ENCODE peak calls at places on chromosomes 7 and 10, in ten cellular contexts. T is HL-60, R is stomach, H is psoas muscle, K is esophagus squamous epithelium, I is testis, C is HCT116, U is thoracic aorta, J is A549, M is RWPE1. O is an unnamed sample.

GRCh38 chr10:69051303-69051702 is 36.6 kb upstream of the SRGN start:
- DNase-seq in H (peak), K (no peak), M (no peak), U (no peak), C (no peak), R (no peak), J (no peak), I (peak), T (peak), O (peak)

GRCh38 chr7:1644341-1645070 is 25.6 kb upstream of the ELFN1 start:
- DNase-seq in I (no peak), R (no peak), C (no peak), J (no peak), M (no peak), U (no peak), K (no peak), T (no peak), H (no peak), O (no peak)

GRCh38 chr10:7003821-7004220 is 407.0 kb downstream of the SFMBT2 start:
- DNase-seq in J (no peak), U (no peak), R (no peak), C (no peak), K (no peak), H (no peak), M (no peak), I (no peak), T (no peak), O (no peak)

GRCh38 chr7:69365588-69366241 is 232.6 kb upstream of the AUTS2 start:
- DNase-seq in K (no peak), H (no peak), C (no peak), T (no peak), J (peak), I (no peak), U (no peak), R (no peak), M (no peak), O (no peak)

GRCh38 chr10:48604408-48605263 is at the start of gene ARHGAP22:
- DNase-seq in C (no peak), U (peak), K (no peak), I (peak), J (peak), T (no peak), M (peak), H (peak), R (no peak), O (peak)

GRCh38 chr10:7409732-7410168 is 1.1 kb downstream of the SFMBT2 start:
- DNase-seq in H (no peak), M (peak), C (no peak), J (peak), R (no peak), T (no peak), I (peak), U (no peak), K (no peak), O (no peak)

GRCh38 chr10:4407783-4408182 is 418.2 kb upstream of the AKR1E2 start:
- DNase-seq in H (no peak), R (no peak), J (peak), I (no peak), T (peak), U (no peak), C (peak), K (no peak), M (peak), O (no peak)

GRCh38 chr10:11435621-11436020 is 175.8 kb downstream of the USP6NL start:
- DNase-seq in K (no peak), M (no peak), H (no peak), R (no peak), C (no peak), J (no peak), T (no peak), I (no peak), U (no peak), O (no peak)

GRCh38 chr10:76205361-76205760 is 773.9 kb downstream of the LRMDA start:
- DNase-seq in T (no peak), J (no peak), U (no peak), M (no peak), C (no peak), R (no peak), I (no peak), K (no peak), H (no peak), O (no peak)

GRCh38 chr10:89503633-89504345 is 31.6 kb downstream of the SLC16A12 start:
- DNase-seq in I (no peak), C (no peak), K (no peak), R (no peak), M (no peak), T (peak), H (no peak), J (no peak), U (no peak), O (no peak)

GRCh38 chr10:16893664-16894063 is 76.4 kb upstream of the RSU1 start:
- DNase-seq in C (no peak), I (no peak), J (peak), M (no peak), K (no peak), H (no peak), R (no peak), U (no peak), T (no peak), O (no peak)

GRCh38 chr10:89837173-89838001 is 136.0 kb downstream of the KIF20B start:
- DNase-seq in T (no peak), J (no peak), H (no peak), U (no peak), M (no peak), I (peak), R (peak), C (no peak), K (no peak), O (no peak)

GRCh38 chr7:80294321-80294720 is 159.7 kb downstream of the GNAI1 start:
- DNase-seq in J (no peak), C (no peak), T (no peak), M (no peak), I (no peak), U (no peak), K (no peak), H (no peak), R (no peak), O (peak)

GRCh38 chr7:27213904-27214586 is 14.2 kb upstream of the HOXA13 start:
- DNase-seq in H (no peak), M (no peak), K (no peak), T (no peak), J (no peak), R (no peak), U (no peak), I (no peak), C (no peak), O (no peak)

GRCh38 chr10:15472431-15473400 is 101.6 kb upstream of the FAM171A1 start:
- DNase-seq in M (no peak), H (no peak), U (no peak), T (no peak), C (no peak), J (no peak), R (no peak), I (no peak), K (no peak), O (peak)

GRCh38 chr7:103524042-103524907 is 78.3 kb upstream of the SLC26A5 start:
- DNase-seq in J (peak), R (no peak), U (no peak), H (no peak), T (no peak), M (peak), K (no peak), C (peak), I (no peak), O (peak)

GRCh38 chr10:44030132-44030531 is 354.8 kb downstream of the CXCL12 start:
- DNase-seq in I (no peak), U (no peak), H (no peak), T (peak), K (no peak), J (no peak), C (no peak), M (no peak), R (no peak), O (no peak)

GRCh38 chr10:82162549-82163210 is 287.7 kb downstream of the NRG3 start:
- DNase-seq in I (no peak), H (no peak), T (no peak), M (no peak), J (no peak), R (no peak), K (no peak), U (no peak), C (no peak), O (no peak)

GRCh38 chr10:79081353-79082034 is 12.7 kb downstream of the ZMIZ1 start:
- DNase-seq in U (no peak), J (no peak), M (no peak), R (no peak), T (peak), K (no peak), I (no peak), C (no peak), H (peak), O (peak)

GRCh38 chr10:34171957-34172527 is 643.1 kb downstream of the PARD3 start:
- DNase-seq in R (no peak), U (no peak), T (no peak), M (no peak), K (no peak), J (no peak), C (no peak), H (no peak), I (no peak), O (no peak)

GRCh38 chr10:114257488-114257887 is 18.4 kb downstream of the VWA2 start:
- DNase-seq in M (no peak), H (no peak), T (no peak), J (no peak), K (no peak), U (no peak), R (no peak), I (no peak), C (no peak), O (no peak)

GRCh38 chr10:89563861-89564478 is 28.6 kb upstream of the SLC16A12 start:
- DNase-seq in I (no peak), M (peak), K (no peak), H (no peak), J (peak), R (no peak), T (peak), U (no peak), C (peak), O (peak)

GRCh38 chr10:12279281-12279680 is 70.1 kb upstream of the CAMK1D start:
- DNase-seq in T (no peak), U (no peak), K (no peak), R (no peak), M (no peak), C (no peak), I (no peak), J (no peak), H (no peak), O (peak)

GRCh38 chr7:27346531-27347260 is 104.1 kb downstream of the EVX1 start:
- DNase-seq in H (peak), U (no peak), K (no peak), R (peak), J (peak), I (peak), C (peak), M (peak), T (no peak), O (peak)

GRCh38 chr10:21336476-21337170 is 188.9 kb downstream of the SKIDA1 start:
- DNase-seq in T (no peak), H (peak), K (no peak), M (peak), I (peak), U (peak), R (no peak), J (peak), C (peak), O (peak)

GRCh38 chr7:76149847-76150691 is 51.6 kb upstream of the SRRM3 start:
- DNase-seq in R (no peak), H (no peak), T (no peak), C (no peak), J (no peak), I (no peak), K (no peak), U (no peak), M (no peak), O (no peak)

GRCh38 chr7:127628445-127628844 is 10.5 kb upstream of the PAX4 start:
- DNase-seq in I (no peak), U (no peak), H (no peak), J (no peak), T (no peak), K (no peak), M (no peak), C (no peak), R (no peak), O (no peak)

GRCh38 chr7:96861-97260 is 95.5 kb upstream of the FAM20C start:
- DNase-seq in K (no peak), R (no peak), U (no peak), C (no peak), T (no peak), M (no peak), I (no peak), J (no peak), H (no peak), O (no peak)

GRCh38 chr7:30027065-30027456 is 559 bp upstream of the FKBP14 start:
- DNase-seq in J (peak), R (no peak), I (no peak), C (no peak), K (no peak), U (no peak), M (peak), T (no peak), H (no peak), O (peak)

GRCh38 chr10:92839191-92840085 is 8.9 kb upstream of the EXOC6 start:
- DNase-seq in I (peak), M (peak), H (peak), J (peak), U (no peak), C (no peak), T (peak), K (no peak), R (peak), O (peak)

GRCh38 chr7:143002106-143002505 is 24.8 kb downstream of the OR9A2 start:
- DNase-seq in U (no peak), T (peak), K (no peak), I (no peak), M (peak), J (peak), H (no peak), C (peak), R (no peak), O (no peak)

GRCh38 chr10:21083861-21084260 is 186.8 kb upstream of the NEBL start:
- DNase-seq in T (no peak), H (no peak), I (no peak), K (no peak), R (no peak), C (no peak), U (no peak), M (peak), J (no peak), O (no peak)

GRCh38 chr7:80087051-80087767 is 47.4 kb upstream of the GNAI1 start:
- DNase-seq in C (peak), R (no peak), H (no peak), U (no peak), K (no peak), M (no peak), J (no peak), T (no peak), I (no peak), O (peak)

DNA sequence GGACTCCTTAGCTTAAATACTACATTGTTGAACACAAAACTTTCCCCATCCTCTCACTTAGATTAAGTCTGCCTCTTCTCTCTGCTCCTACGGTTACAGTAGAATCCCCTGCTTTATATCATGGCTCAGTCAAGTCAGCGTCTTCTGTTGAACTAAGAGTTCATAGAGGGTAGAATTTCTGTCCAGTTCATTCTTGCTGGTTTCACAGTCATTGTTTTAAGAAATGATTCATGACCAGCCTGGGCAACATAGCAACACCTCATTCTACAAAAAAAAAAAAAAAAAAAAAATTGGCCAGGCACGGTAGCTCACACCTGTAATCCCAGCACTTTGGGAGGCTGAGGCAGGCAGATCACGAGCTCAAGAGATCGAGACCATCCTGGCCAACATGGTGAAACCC is 3.7 kb upstream of the ZFYVE27 start:
- DNase-seq in R (no peak), J (no peak), I (no peak), C (no peak), H (no peak), U (no peak), M (no peak), T (no peak), K (no peak), O (no peak)
- TF ChIP-seq CTCF in R (no peak), J (no peak), I (no peak), C (no peak), H (no peak), U (no peak), M (no peak), T (no peak), K (no peak), O (no peak)

GRCh38 chr7:141600607-141601006 is 49.4 kb downstream of the AGK start:
- DNase-seq in K (no peak), R (no peak), C (no peak), U (no peak), J (no peak), H (no peak), T (no peak), I (no peak), M (no peak), O (no peak)
- H3K27ac ChIP-seq in K (no peak), R (no peak), C (no peak), U (no peak), J (no peak), H (no peak), T (no peak), I (no peak), M (no peak), O (no peak)

DNA sequence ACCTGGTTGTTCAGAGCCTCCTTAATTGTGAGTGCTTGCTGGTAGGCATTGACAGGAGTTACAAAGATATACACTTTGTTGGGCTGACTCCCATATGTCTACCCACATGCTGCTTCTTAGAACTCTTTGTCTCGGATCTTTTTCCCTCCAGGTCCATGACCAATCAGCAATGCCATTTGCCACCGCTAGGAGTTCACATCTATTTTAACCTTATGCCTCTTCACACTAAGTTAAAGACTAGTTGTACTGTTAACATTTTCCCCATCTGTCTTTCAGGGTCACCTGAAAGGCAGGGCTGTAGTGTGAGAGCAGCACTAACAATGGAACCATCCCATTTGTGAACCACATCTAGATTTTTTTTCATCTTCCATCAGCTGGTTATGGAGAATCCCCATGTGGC is 226.7 kb upstream of the NPY start:
- DNase-seq in U (no peak), I (no peak), H (no peak), J (no peak), M (no peak), C (peak), T (no peak), K (no peak), R (no peak), O (no peak)
- TF ChIP-seq CTCF in U (no peak), I (no peak), H (no peak), J (no peak), M (no peak), C (peak), T (no peak), K (no peak), R (no peak), O (peak)

GRCh38 chr10:74674892-74675291 is 151.5 kb upstream of the KAT6B start:
- DNase-seq in T (no peak), U (no peak), K (no peak), J (no peak), C (no peak), H (no peak), I (no peak), R (no peak), M (no peak), O (no peak)

GRCh38 chr10:74675527-74675926 is 150.9 kb upstream of the KAT6B start:
- DNase-seq in C (no peak), T (no peak), K (no peak), H (no peak), J (no peak), M (no peak), R (no peak), U (no peak), I (no peak), O (no peak)

GRCh38 chr10:74672430-74672829 is 154.0 kb upstream of the KAT6B start:
- DNase-seq in R (no peak), T (no peak), C (no peak), M (no peak), J (no peak), H (no peak), I (no peak), K (no peak), U (no peak), O (no peak)

GRCh38 chr10:74669210-74669609 is 157.2 kb upstream of the KAT6B start:
- DNase-seq in K (no peak), J (no peak), I (no peak), R (no peak), M (no peak), T (no peak), U (no peak), C (no peak), H (no peak), O (no peak)

DNA sequence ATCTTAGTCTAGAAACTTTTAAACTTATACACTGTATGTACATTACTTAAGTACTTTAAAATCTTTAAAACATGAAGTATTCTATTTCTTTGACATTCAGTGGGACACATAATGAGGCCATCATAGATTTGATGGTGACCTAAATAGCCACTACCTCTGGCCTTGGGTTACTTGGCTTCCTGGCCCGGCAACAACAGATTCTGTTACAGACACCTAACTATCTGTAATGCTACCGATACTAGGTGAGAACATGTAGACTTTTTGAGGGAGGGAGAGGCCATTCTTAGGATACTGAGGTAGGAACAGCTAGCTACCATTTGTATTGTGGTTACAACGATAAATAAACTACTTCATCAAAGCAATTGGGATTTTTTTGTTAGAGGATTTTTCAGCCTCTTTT is 154.7 kb upstream of the KAT6B start:
- DNase-seq in H (no peak), M (no peak), J (no peak), T (no peak), K (no peak), R (no peak), C (no peak), I (no peak), U (no peak), O (no peak)
- H3K27ac ChIP-seq in H (peak), M (no peak), J (no peak), T (no peak), K (no peak), R (no peak), C (no peak), I (no peak), U (no peak), O (no peak)

DNA sequence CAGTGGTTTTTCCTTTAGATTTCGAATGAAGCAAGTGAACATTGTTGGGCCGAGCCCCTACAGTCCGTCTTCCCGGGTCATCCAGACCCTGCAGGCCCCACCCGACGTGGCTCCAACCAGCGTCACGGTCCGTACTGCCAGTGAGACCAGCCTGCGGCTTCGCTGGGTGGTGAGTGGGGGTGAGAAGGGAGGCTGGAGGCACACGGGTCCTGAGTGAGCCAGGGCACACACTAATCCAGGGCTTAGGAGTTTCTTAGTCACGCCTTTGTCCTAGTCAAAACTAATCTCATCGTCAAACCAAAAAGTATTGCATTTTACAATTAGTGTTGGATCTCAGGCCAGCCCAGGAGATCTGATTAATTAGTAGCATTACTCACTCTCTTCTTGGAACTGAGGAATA is 568.8 kb upstream of the FOXK1 start:
- DNase-seq in T (no peak), M (no peak), U (no peak), R (no peak), K (no peak), H (no peak), J (no peak), I (no peak), C (no peak), O (no peak)
- TF ChIP-seq CTCF in T (no peak), M (no peak), U (no peak), R (no peak), K (no peak), H (no peak), J (no peak), I (no peak), C (no peak), O (no peak)

GRCh38 chr7:129188892-129189660 is 643 bp downstream of the SMO start:
- DNase-seq in I (no peak), J (peak), C (no peak), M (no peak), K (no peak), T (no peak), R (no peak), H (no peak), U (no peak), O (no peak)

GRCh38 chr7:129189661-129190310 is 1.4 kb downstream of the SMO start:
- DNase-seq in T (no peak), U (no peak), K (no peak), C (no peak), H (no peak), J (no peak), I (no peak), M (no peak), R (no peak), O (no peak)

GRCh38 chr7:129186749-129187260 is 1.6 kb upstream of the SMO start:
- DNase-seq in I (no peak), J (no peak), R (no peak), C (no peak), H (no peak), T (no peak), K (no peak), M (no peak), U (no peak), O (no peak)

GRCh38 chr7:129187681-129188371 is 607 bp upstream of the SMO start:
- DNase-seq in H (no peak), C (no peak), M (no peak), K (no peak), T (no peak), J (no peak), U (no peak), I (no peak), R (no peak), O (no peak)

GRCh38 chr7:129188372-129188891 is at the start of gene SMO:
- DNase-seq in I (peak), J (peak), T (no peak), K (no peak), H (peak), C (no peak), M (no peak), U (no peak), R (peak), O (no peak)
- H3K27ac ChIP-seq in I (peak), J (peak), T (no peak), K (peak), H (no peak), C (peak), M (peak), U (no peak), R (no peak), O (no peak)

GRCh38 chr10:123272171-123272570 is 118.0 kb downstream of the BUB3 start:
- DNase-seq in J (peak), I (no peak), M (no peak), R (no peak), C (no peak), U (no peak), K (no peak), H (no peak), T (no peak), O (no peak)
- TF ChIP-seq CTCF in J (no peak), I (no peak), M (no peak), R (no peak), C (peak), U (no peak), K (no peak), H (no peak), T (no peak), O (peak)

O was measured in brain microvascular endothelial cell.